ENCODE peak calls at places on chromosomes 7 and 10, in ten cellular contexts. P, V, S, F, W, K, I, R, T and O are unnamed samples.

GRCh38 chr7:157690833-157691382 is 354.1 kb downstream of the DNAJB6 start:
- DNase-seq in P (peak; percentile 51), V (no peak), S (no peak), F (no peak), W (peak; percentile 57), K (no peak), I (peak; percentile 73), R (peak; percentile 96), T (peak; percentile 55), O (no peak)

GRCh38 chr7:150962743-150963399 is 15.2 kb downstream of the KCNH2 start:
- DNase-seq in P (peak; percentile 72), V (peak; percentile 30), S (no peak), F (peak; percentile 72), W (peak; percentile 75), K (peak; percentile 28), I (no peak), R (peak; percentile 53), T (peak; percentile 58), O (peak; percentile 95)

GRCh38 chr10:72015868-72016267 is 51.7 kb downstream of the CHST3 start:
- DNase-seq in P (no peak), V (no peak), S (no peak), F (no peak), W (no peak), K (no peak), I (no peak), R (no peak), T (no peak), O (no peak)

GRCh38 chr7:64528770-64529169 is 34.1 kb downstream of the ZNF680 start:
- DNase-seq in P (no peak), V (no peak), S (no peak), F (no peak), W (no peak), K (no peak), I (no peak), R (no peak), T (no peak), O (no peak)

GRCh38 chr10:68900427-68901105 is 549 bp upstream of the DDX50 start:
- DNase-seq in P (peak; percentile 88), V (no peak), S (no peak), F (no peak), W (peak; percentile 86), K (no peak), I (peak; percentile 81), R (no peak), T (no peak), O (no peak)

GRCh38 chr7:377069-378040 is 87.4 kb downstream of the FOXL3 start:
- DNase-seq in P (no peak), V (no peak), S (no peak), F (peak; percentile 14), W (peak; percentile 45), K (no peak), I (no peak), R (no peak), T (no peak), O (no peak)

GRCh38 chr7:102319671-102320070 is 33.0 kb downstream of the SH2B2 start:
- DNase-seq in P (no peak), V (no peak), S (no peak), F (no peak), W (peak; percentile 7), K (no peak), I (no peak), R (no peak), T (peak; percentile 77), O (no peak)

GRCh38 chr7:156015237-156016020 is 203.2 kb upstream of the SHH start:
- DNase-seq in P (no peak), V (no peak), S (no peak), F (no peak), W (no peak), K (no peak), I (no peak), R (no peak), T (no peak), O (no peak)

GRCh38 chr10:110138197-110138812 is 69.1 kb upstream of the MXI1 start:
- DNase-seq in P (peak; percentile 75), V (no peak), S (no peak), F (no peak), W (no peak), K (no peak), I (no peak), R (peak; percentile 65), T (peak; percentile 65), O (no peak)

GRCh38 chr7:99579956-99580777 is 17.9 kb upstream of the TMEM225B start:
- DNase-seq in P (peak; percentile 59), V (peak; percentile 33), S (peak; percentile 38), F (peak; percentile 71), W (peak; percentile 56), K (peak; percentile 18), I (no peak), R (peak; percentile 89), T (peak; percentile 82), O (no peak)

GRCh38 chr7:140972876-140973829 is 41.6 kb downstream of the MRPS33 start:
- DNase-seq in P (no peak), V (no peak), S (no peak), F (no peak), W (no peak), K (no peak), I (no peak), R (peak; percentile 32), T (peak; percentile 84), O (no peak)

GRCh38 chr10:98097175-98097574 is 37.3 kb upstream of the R3HCC1L start:
- DNase-seq in P (no peak), V (no peak), S (no peak), F (no peak), W (no peak), K (no peak), I (no peak), R (no peak), T (no peak), O (no peak)